ENCODE peak calls at places on chromosomes 3 and 15, in nine cellular contexts. F, B, W, A, L, P, X, N and Q are unnamed samples.

GRCh38 chr3:14587733-14588360 is 47.7 kb upstream of the GRIP2 start:
- DNase-seq in L (no peak), X (no peak), A (no peak), N (no peak), B (no peak), P (peak; percentile 55), F (peak; percentile 46), W (no peak), Q (peak; percentile 91)

GRCh38 chr3:157460253-157460652 is 23.6 kb downstream of the PTX3 start:
- DNase-seq in N (no peak), F (no peak), B (no peak), W (no peak), P (no peak), X (no peak), A (no peak), L (no peak), Q (no peak)

GRCh38 chr15:68620721-68621528 is 42.1 kb downstream of the CORO2B start:
- DNase-seq in F (peak; percentile 63), X (peak; percentile 93), A (peak; percentile 88), B (peak; percentile 46), N (peak; percentile 97), W (peak; percentile 96), P (no peak), L (peak; percentile 88), Q (no peak)

GRCh38 chr15:99019558-99020540 is 12.3 kb upstream of the PGPEP1L start:
- DNase-seq in L (peak; percentile 37), F (no peak), B (no peak), N (no peak), P (peak; percentile 21), A (no peak), W (no peak), X (no peak), Q (no peak)

GRCh38 chr3:18258492-18258891 is 166.6 kb downstream of the SATB1 start:
- DNase-seq in B (no peak), A (no peak), P (no peak), X (no peak), F (no peak), N (no peak), W (no peak), L (no peak), Q (no peak)

GRCh38 chr3:115876860-115877646 is 253.7 kb downstream of the GAP43 start:
- DNase-seq in F (no peak), A (no peak), X (no peak), W (no peak), L (no peak), N (no peak), P (no peak), B (no peak), Q (no peak)

GRCh38 chr15:55858661-55859060 is 115.7 kb upstream of the PRTG start:
- DNase-seq in W (no peak), B (no peak), N (no peak), F (no peak), A (no peak), X (no peak), P (no peak), L (no peak), Q (no peak)

GRCh38 chr3:190790185-190790584 is 72.3 kb downstream of the GMNC start:
- DNase-seq in L (no peak), B (no peak), P (no peak), X (no peak), W (no peak), N (no peak), A (no peak), F (no peak), Q (no peak)

GRCh38 chr3:10619989-10620832 is 114.8 kb upstream of the ATP2B2 start:
- DNase-seq in X (no peak), A (no peak), W (no peak), L (no peak), N (no peak), F (no peak), P (no peak), B (no peak), Q (no peak)

GRCh38 chr3:187021748-187022402 is 91.5 kb downstream of the ST6GAL1 start:
- DNase-seq in F (no peak), X (no peak), A (no peak), B (no peak), L (no peak), W (no peak), N (no peak), P (no peak), Q (no peak)

GRCh38 chr3:11522398-11522715 is 121.4 kb downstream of the VGLL4 start:
- DNase-seq in N (peak; percentile 11), P (no peak), W (peak; percentile 33), F (no peak), X (no peak), A (no peak), B (no peak), L (no peak), Q (peak; percentile 49)

GRCh38 chr3:67077656-67078055 is 79.5 kb downstream of the KBTBD8 start:
- DNase-seq in W (no peak), L (no peak), B (no peak), X (no peak), P (no peak), F (no peak), N (no peak), A (no peak), Q (no peak)

GRCh38 chr3:120526011-120526870 is 69.9 kb upstream of the NDUFB4 start:
- DNase-seq in A (no peak), W (no peak), L (no peak), B (no peak), X (no peak), F (no peak), P (no peak), N (no peak), Q (no peak)

GRCh38 chr3:196546537-196546936 is 21.8 kb downstream of the WDR53 start:
- DNase-seq in F (no peak), W (no peak), B (no peak), A (no peak), P (no peak), N (no peak), L (no peak), X (no peak), Q (no peak)

GRCh38 chr3:48929358-48930035 is 10.9 kb downstream of the ARIH2 start:
- DNase-seq in W (no peak), X (no peak), L (no peak), F (no peak), B (no peak), P (no peak), N (no peak), A (no peak), Q (no peak)

GRCh38 chr3:59555593-59556315 is 505.9 kb upstream of the CFAP20DC start:
- DNase-seq in W (no peak), A (no peak), L (no peak), B (no peak), N (no peak), X (no peak), P (no peak), F (no peak), Q (no peak)

GRCh38 chr3:126170073-126170916 is 10.1 kb downstream of the ALDH1L1 start:
- DNase-seq in F (no peak), L (no peak), P (no peak), W (no peak), N (no peak), A (no peak), B (no peak), X (no peak), Q (no peak)

GRCh38 chr3:126166009-126166408 is 14.4 kb downstream of the ALDH1L1 start:
- DNase-seq in N (no peak), W (no peak), B (no peak), A (no peak), X (no peak), F (no peak), P (no peak), L (no peak), Q (no peak)

GRCh38 chr3:126167550-126167949 is 12.8 kb downstream of the ALDH1L1 start:
- DNase-seq in L (no peak), B (no peak), A (no peak), P (no peak), W (no peak), X (no peak), F (no peak), N (no peak), Q (no peak)
- TF ChIP-seq POLR2A in L (no peak), B (no peak), A (no peak), P (no peak), W (no peak), X (no peak), F (no peak), N (no peak), Q (no peak)

GRCh38 chr15:74373731-74374647 is 6.5 kb upstream of the CYP11A1 start:
- DNase-seq in X (peak; percentile 92), A (peak; percentile 94), N (peak; percentile 96), B (peak; percentile 94), F (peak; percentile 97), P (peak; percentile 83), L (peak; percentile 91), W (peak; percentile 95), Q (peak; percentile 88)
- TF ChIP-seq POLR2A in X (no peak), A (no peak), N (peak; percentile 26), B (peak; percentile 17), F (no peak), P (no peak), L (no peak), W (no peak), Q (no peak)

DNA sequence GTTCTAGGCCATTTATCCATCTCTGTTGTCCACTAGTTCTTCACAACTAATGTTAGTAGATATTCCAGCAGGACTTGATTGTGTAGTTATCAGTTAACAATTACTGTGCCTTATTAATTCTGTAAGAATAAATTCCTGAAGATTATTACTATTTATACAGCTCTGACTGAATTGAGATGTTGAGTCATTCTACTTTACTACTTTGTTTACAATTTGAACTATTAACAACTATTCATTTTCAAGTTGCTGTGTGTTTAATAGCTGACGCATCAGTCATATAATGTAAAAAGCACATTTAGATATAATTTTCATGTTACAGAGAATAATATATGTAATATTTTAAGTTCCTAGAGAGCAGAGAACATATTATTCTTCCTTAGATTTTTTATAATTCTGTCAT is 21.1 kb downstream of the DZIP3 start:
- DNase-seq in B (no peak), A (no peak), X (no peak), P (no peak), L (no peak), W (no peak), N (no peak), F (no peak), Q (no peak)
- TF ChIP-seq POLR2A in B (no peak), A (no peak), X (no peak), P (no peak), L (no peak), W (no peak), N (no peak), F (no peak), Q (no peak)

DNA sequence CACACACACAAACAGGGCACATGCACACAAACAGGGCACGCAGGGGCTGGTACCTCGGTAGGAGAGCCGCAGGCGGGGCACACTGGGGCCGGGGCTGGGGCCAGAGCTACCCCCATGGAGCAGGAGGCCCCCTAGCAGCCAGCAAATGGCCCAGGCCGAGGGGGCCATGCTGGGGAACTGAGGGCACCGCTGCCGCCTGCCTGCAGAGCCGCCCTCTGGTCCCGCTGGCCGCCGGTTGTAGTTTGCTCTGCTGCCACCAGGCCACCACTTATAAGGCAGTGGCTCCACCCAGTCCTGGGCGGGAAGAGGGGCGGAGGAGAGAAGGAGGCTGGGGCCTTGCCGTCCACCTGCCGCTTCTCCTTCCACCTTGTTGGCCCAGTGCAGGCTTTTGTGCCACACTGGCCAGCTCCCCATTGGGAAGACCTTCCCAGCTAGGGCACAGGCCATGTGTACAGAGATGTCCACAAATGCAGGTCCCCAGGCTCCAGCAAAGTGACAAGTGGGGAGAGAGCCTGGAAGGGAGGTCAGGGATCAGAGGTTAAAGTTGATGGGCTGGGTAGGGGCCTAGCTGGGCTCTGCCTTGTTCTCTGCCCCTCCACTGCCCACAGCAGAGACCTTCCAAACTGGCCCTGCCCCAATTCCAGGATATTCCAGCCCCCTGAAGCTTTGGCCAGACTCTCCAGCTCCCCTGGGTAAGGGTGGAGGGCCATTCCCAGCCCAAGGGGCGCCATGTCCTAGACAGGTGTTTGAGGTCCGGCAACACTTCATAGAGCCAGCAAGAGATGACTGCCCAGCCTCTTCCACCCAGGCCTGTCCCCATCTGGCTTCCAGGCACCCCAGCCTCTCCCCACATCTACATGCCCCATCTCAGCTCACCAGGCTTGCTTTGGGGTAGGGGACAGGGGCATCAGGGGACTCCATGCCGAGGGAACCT is at the start of gene SEMA3G:
- DNase-seq in W (peak; percentile 81), P (peak; percentile 76), B (peak; percentile 88), N (no peak), A (peak; percentile 84), L (peak; percentile 74), F (peak; percentile 89), X (no peak), Q (peak; percentile 76)
- TF ChIP-seq POLR2A in W (no peak), P (peak; percentile 88), B (peak; percentile 52), N (no peak), A (peak; percentile 18), L (no peak), F (no peak), X (peak; percentile 38), Q (peak; percentile 35)